ENCODE peak calls at places on chromosomes 11 and 22, in six cellular contexts. Y, F, A, P, E and N are unnamed samples.

GRCh38 chr11:20962581-20962980 is 293.2 kb downstream of the NELL1 start:
- DNase-seq in Y (no peak), F (no peak), A (no peak), P (no peak), E (no peak), N (no peak)

GRCh38 chr11:114039551-114039950 is 20.0 kb upstream of the ZBTB16 start:
- DNase-seq in Y (no peak), F (no peak), A (no peak), P (no peak), E (no peak), N (no peak)

GRCh38 chr22:46031965-46032851 is 55.2 kb upstream of the WNT7B start:
- DNase-seq in Y (no peak), F (peak), A (peak), P (peak), E (no peak), N (peak)

GRCh38 chr11:104254347-104254746 is 90.4 kb upstream of the PDGFD start:
- DNase-seq in Y (no peak), F (peak), A (peak), P (no peak), E (peak), N (no peak)

GRCh38 chr11:8365542-8365941 is 101.9 kb upstream of the LMO1 start:
- DNase-seq in Y (no peak), F (peak), A (no peak), P (no peak), E (no peak), N (no peak)

GRCh38 chr22:19762315-19763140 is 1.9 kb downstream of the TBX1 start:
- DNase-seq in Y (no peak), F (no peak), A (no peak), P (no peak), E (peak), N (no peak)

GRCh38 chr11:130718118-130718517 is 198.2 kb downstream of the SNX19 start:
- DNase-seq in Y (no peak), F (no peak), A (no peak), P (no peak), E (no peak), N (no peak)

GRCh38 chr11:71551711-71552110 is 3.5 kb downstream of the KRTAP5-9 start:
- DNase-seq in Y (no peak), F (no peak), A (no peak), P (no peak), E (peak), N (no peak)

GRCh38 chr11:6411594-6412031 is 7.3 kb downstream of the APBB1 start:
- DNase-seq in Y (no peak), F (no peak), A (no peak), P (no peak), E (no peak), N (no peak)

GRCh38 chr22:49853981-49854791 is 542 bp downstream of the ZBED4 start:
- DNase-seq in Y (no peak), F (peak), A (peak), P (peak), E (no peak), N (no peak)

GRCh38 chr22:46584081-46584903 is 35.9 kb upstream of the GRAMD4 start:
- DNase-seq in Y (no peak), F (peak), A (peak), P (peak), E (peak), N (no peak)

GRCh38 chr22:25146311-25146710 is 53.3 kb upstream of the CRYBB3 start:
- DNase-seq in Y (no peak), F (no peak), A (no peak), P (no peak), E (no peak), N (no peak)

GRCh38 chr11:116373107-116373506 is 399.7 kb downstream of the BUD13 start:
- DNase-seq in Y (no peak), F (no peak), A (no peak), P (no peak), E (no peak), N (no peak)

GRCh38 chr22:35323305-35323704 is 23.6 kb downstream of the TOM1 start:
- DNase-seq in Y (no peak), F (no peak), A (no peak), P (no peak), E (no peak), N (no peak)

GRCh38 chr22:33922268-33922667 is 2.0 kb upstream of the LARGE1 start:
- DNase-seq in Y (no peak), F (no peak), A (peak), P (peak), E (no peak), N (no peak)

GRCh38 chr11:102604875-102605274 is 20.3 kb downstream of the MMP20 start:
- DNase-seq in Y (no peak), F (no peak), A (no peak), P (no peak), E (peak), N (no peak)

GRCh38 chr11:79200398-79201070 is 240.3 kb downstream of the TENM4 start:
- DNase-seq in Y (no peak), F (no peak), A (no peak), P (no peak), E (peak), N (no peak)

GRCh38 chr11:133600876-133601275 is 68.6 kb upstream of the OPCML start:
- DNase-seq in Y (no peak), F (no peak), A (no peak), P (no peak), E (no peak), N (no peak)

GRCh38 chr11:61544466-61544865 is 35.9 kb downstream of the LRRC10B start:
- DNase-seq in Y (no peak), F (no peak), A (no peak), P (no peak), E (no peak), N (no peak)

GRCh38 chr11:61023086-61024035 is 51.9 kb downstream of the CD6 start:
- DNase-seq in Y (no peak), F (no peak), A (no peak), P (peak), E (no peak), N (no peak)

GRCh38 chr11:20723366-20723765 is 54.0 kb downstream of the NELL1 start:
- DNase-seq in Y (no peak), F (no peak), A (no peak), P (no peak), E (no peak), N (no peak)

GRCh38 chr11:69157156-69157821 is 1.6 kb downstream of the SMIM38 start:
- DNase-seq in Y (no peak), F (peak), A (peak), P (no peak), E (no peak), N (no peak)

GRCh38 chr22:24358105-24358836 is 69.1 kb upstream of the ADORA2A start:
- DNase-seq in Y (no peak), F (no peak), A (no peak), P (no peak), E (no peak), N (no peak)

GRCh38 chr11:112157274-112157766 is 6.6 kb downstream of the IL18 start:
- DNase-seq in Y (no peak), F (no peak), A (no peak), P (no peak), E (peak), N (no peak)

GRCh38 chr11:28383471-28383870 is 275.3 kb downstream of the METTL15 start:
- DNase-seq in Y (no peak), F (no peak), A (no peak), P (no peak), E (no peak), N (no peak)

GRCh38 chr22:41940853-41941765 is 5.8 kb downstream of the CENPM start:
- DNase-seq in Y (peak), F (peak), A (peak), P (peak), E (peak), N (peak)

GRCh38 chr11:45964911-45965389 is 42.5 kb downstream of the LARGE2 start:
- DNase-seq in Y (peak), F (no peak), A (no peak), P (no peak), E (peak), N (no peak)

GRCh38 chr11:46680815-46681214 is 19.6 kb downstream of the ARHGAP1 start:
- DNase-seq in Y (no peak), F (peak), A (no peak), P (no peak), E (no peak), N (no peak)

GRCh38 chr11:61728940-61729219 is 23.6 kb upstream of the MYRF start:
- DNase-seq in Y (no peak), F (no peak), A (no peak), P (no peak), E (peak), N (no peak)

GRCh38 chr11:19714387-19715363 is 2.0 kb downstream of the NAV2 start:
- DNase-seq in Y (no peak), F (peak), A (peak), P (no peak), E (peak), N (no peak)

GRCh38 chr11:501683-502287 is 5.3 kb downstream of the RNH1 start:
- DNase-seq in Y (no peak), F (no peak), A (peak), P (peak), E (no peak), N (no peak)

GRCh38 chr22:48702573-48703264 is 1125.0 kb downstream of the BRD1 start:
- DNase-seq in Y (no peak), F (peak), A (peak), P (no peak), E (no peak), N (no peak)

GRCh38 chr11:122706261-122706660 is 50.7 kb downstream of the UBASH3B start:
- DNase-seq in Y (no peak), F (no peak), A (no peak), P (no peak), E (no peak), N (no peak)

GRCh38 chr11:111910637-111911562 is 670 bp downstream of the CRYAB start:
- DNase-seq in Y (no peak), F (no peak), A (no peak), P (no peak), E (no peak), N (no peak)

GRCh38 chr22:24937114-24937513 is 9.4 kb downstream of the LHFPL7 start:
- DNase-seq in Y (no peak), F (no peak), A (no peak), P (no peak), E (peak), N (no peak)

GRCh38 chr11:127471662-127472061 is 471.1 kb upstream of the KIRREL3 start:
- DNase-seq in Y (no peak), F (no peak), A (no peak), P (no peak), E (no peak), N (no peak)

GRCh38 chr11:127474735-127475134 is 474.2 kb upstream of the KIRREL3 start:
- DNase-seq in Y (no peak), F (no peak), A (no peak), P (no peak), E (no peak), N (no peak)

GRCh38 chr11:127470485-127470884 is 469.9 kb upstream of the KIRREL3 start:
- DNase-seq in Y (no peak), F (no peak), A (no peak), P (no peak), E (no peak), N (no peak)
- TF ChIP-seq CTCF in Y (no peak), F (peak), A (peak), P (peak), E (no peak), N (no peak)

GRCh38 chr11:125202977-125203376 is 38.4 kb downstream of the PKNOX2 start:
- DNase-seq in Y (no peak), F (no peak), A (no peak), P (no peak), E (no peak), N (no peak)

GRCh38 chr11:125201525-125202121 is 37.1 kb downstream of the PKNOX2 start:
- DNase-seq in Y (no peak), F (peak), A (peak), P (no peak), E (peak), N (peak)

GRCh38 chr11:125202362-125202880 is 37.9 kb downstream of the PKNOX2 start:
- DNase-seq in Y (no peak), F (peak), A (no peak), P (no peak), E (no peak), N (no peak)

GRCh38 chr11:125200441-125200840 is 35.9 kb downstream of the PKNOX2 start:
- DNase-seq in Y (no peak), F (no peak), A (no peak), P (no peak), E (no peak), N (no peak)

GRCh38 chr11:125199915-125200314 is 35.4 kb downstream of the PKNOX2 start:
- DNase-seq in Y (no peak), F (no peak), A (no peak), P (no peak), E (no peak), N (no peak)
- TF ChIP-seq CTCF in Y (no peak), F (no peak), A (no peak), P (no peak), E (no peak), N (no peak)

GRCh38 chr11:88293931-88294330 is 43.6 kb downstream of the CTSC start:
- DNase-seq in Y (no peak), F (no peak), A (no peak), P (no peak), E (no peak), N (no peak)

GRCh38 chr11:88295028-88295427 is 42.5 kb downstream of the CTSC start:
- DNase-seq in Y (no peak), F (no peak), A (no peak), P (no peak), E (no peak), N (no peak)

GRCh38 chr11:88297320-88298263 is 39.9 kb downstream of the CTSC start:
- DNase-seq in Y (no peak), F (no peak), A (no peak), P (no peak), E (no peak), N (no peak)

GRCh38 chr11:88288560-88288959 is 49.0 kb downstream of the CTSC start:
- DNase-seq in Y (no peak), F (no peak), A (no peak), P (no peak), E (peak), N (no peak)

DNA sequence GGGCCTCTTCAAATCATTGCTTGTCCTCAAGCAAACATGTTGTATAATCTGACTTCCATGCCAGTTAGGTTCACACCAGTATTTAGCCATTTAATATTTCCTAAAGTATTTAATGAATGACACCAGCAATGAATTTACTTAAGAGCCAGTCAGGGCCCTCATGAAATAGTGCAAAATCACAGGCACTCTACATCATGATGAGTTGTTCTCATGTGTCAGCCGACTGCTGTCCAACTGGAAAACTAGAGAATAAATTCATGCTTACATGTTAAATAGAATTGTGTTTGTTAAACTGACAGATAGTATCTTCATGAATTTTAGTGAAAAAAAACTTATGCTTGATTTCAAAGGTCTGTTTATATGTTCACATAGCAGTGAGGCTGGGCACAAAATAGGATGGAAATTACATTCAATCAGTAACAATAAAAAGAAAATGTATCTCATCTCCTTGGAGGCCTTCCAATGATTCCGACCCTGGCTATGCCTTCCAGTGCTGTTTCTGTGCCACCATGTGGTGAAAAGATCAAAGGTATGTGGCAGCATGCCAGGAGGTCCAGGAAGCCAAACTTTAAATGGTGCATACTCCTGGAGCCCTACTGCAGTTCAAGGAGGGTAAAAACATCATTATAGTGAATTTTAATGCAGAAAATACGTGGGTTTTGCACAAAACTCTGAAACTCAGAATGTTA is 45.2 kb downstream of the CTSC start:
- DNase-seq in Y (no peak), F (no peak), A (peak), P (no peak), E (peak), N (no peak)
- TF ChIP-seq CTCF in Y (no peak), F (no peak), A (no peak), P (peak), E (no peak), N (no peak)

GRCh38 chr11:65871811-65872548 is 620 bp downstream of the EFEMP2 start:
- DNase-seq in Y (no peak), F (peak), A (peak), P (peak), E (no peak), N (no peak)
- TF ChIP-seq CTCF in Y (no peak), F (no peak), A (no peak), P (no peak), E (peak), N (no peak)

GRCh38 chr11:3807856-3808845 is at the start of gene PGAP2:
- DNase-seq in Y (peak), F (peak), A (peak), P (peak), E (peak), N (peak)
- TF ChIP-seq CTCF in Y (peak), F (peak), A (peak), P (peak), E (peak), N (peak)

GRCh38 chr22:26975865-26976264 is 318.5 kb downstream of the MIAT start:
- DNase-seq in Y (no peak), F (no peak), A (no peak), P (no peak), E (no peak), N (no peak)
- TF ChIP-seq CTCF in Y (no peak), F (no peak), A (no peak), P (no peak), E (no peak), N (no peak)

DNA sequence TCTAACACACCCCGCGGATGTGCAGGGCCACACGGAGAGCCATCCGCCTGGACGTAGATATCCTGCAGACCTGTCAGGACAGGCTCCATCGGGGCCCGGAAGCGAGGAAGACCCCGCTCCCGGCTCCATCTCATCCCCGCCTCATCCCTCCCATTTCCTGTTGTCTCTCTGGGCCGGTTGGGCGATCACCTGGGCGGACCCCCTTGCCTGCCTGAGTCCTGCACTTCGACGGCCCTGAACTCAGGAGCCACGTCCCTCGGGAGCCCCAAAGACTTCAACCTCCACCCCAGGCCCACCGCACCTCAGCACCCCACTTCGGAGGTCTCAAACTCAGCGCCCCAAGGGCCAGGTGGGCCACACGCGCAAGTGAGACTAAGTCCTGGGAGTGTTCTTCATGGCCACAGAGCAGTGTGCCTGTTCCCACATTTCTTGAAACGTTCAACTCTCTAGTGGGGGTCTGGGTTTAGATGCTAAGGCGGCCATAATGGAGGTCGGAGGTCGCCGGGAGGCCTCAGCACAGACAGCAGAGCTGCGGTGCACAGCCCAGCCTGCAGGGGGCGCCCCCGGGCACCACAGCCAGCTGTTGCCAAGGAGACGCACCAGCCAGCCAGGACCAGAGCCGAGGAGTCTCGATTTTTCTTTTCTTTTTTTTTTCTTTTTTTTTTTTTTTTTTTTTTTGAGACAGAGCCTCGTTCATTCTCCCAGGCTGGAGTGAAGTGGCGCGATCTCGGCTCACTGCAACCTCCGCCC is 26.0 kb upstream of the FADD start:
- DNase-seq in Y (peak), F (no peak), A (no peak), P (no peak), E (no peak), N (no peak)
- TF ChIP-seq CTCF in Y (peak), F (peak), A (peak), P (peak), E (peak), N (no peak)

GRCh38 chr22:17201285-17201945 is 17.8 kb downstream of the ADA2 start:
- DNase-seq in Y (no peak), F (no peak), A (no peak), P (no peak), E (no peak), N (no peak)
- TF ChIP-seq CTCF in Y (no peak), F (peak), A (peak), P (peak), E (no peak), N (no peak)

DNA sequence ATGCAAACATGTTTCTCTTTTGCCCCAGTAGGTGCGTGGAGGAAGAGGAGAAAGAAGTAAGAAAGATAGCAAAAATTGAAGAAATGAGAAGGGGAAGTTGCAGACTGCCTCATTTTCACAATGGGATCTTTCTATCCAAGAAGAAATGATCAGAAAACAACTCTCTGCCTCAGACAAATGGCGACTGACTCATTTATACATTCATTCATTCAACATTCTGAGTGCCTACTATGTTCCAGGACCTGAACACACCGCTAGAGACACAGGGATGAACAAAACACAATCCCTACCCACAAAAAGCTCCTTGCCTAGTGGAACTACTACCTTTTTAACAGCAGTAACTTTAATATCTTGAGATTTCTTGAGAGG is 334 bp downstream of the HPS5 start:
- DNase-seq in Y (no peak), F (no peak), A (no peak), P (no peak), E (no peak), N (no peak)
- TF ChIP-seq CTCF in Y (no peak), F (no peak), A (no peak), P (peak), E (no peak), N (no peak)

GRCh38 chr11:32386770-32387377 is 48.5 kb downstream of the WT1 start:
- DNase-seq in Y (no peak), F (no peak), A (no peak), P (no peak), E (no peak), N (no peak)

GRCh38 chr11:32388871-32389770 is 46.2 kb downstream of the WT1 start:
- DNase-seq in Y (no peak), F (no peak), A (no peak), P (no peak), E (no peak), N (no peak)

GRCh38 chr11:32382339-32383049 is 52.8 kb downstream of the WT1 start:
- DNase-seq in Y (no peak), F (no peak), A (no peak), P (no peak), E (peak), N (no peak)

GRCh38 chr11:32390712-32391111 is 44.6 kb downstream of the WT1 start:
- DNase-seq in Y (no peak), F (no peak), A (no peak), P (no peak), E (no peak), N (no peak)

GRCh38 chr11:32385998-32386397 is 49.3 kb downstream of the WT1 start:
- DNase-seq in Y (no peak), F (no peak), A (no peak), P (no peak), E (peak), N (no peak)
- TF ChIP-seq CTCF in Y (no peak), F (no peak), A (no peak), P (no peak), E (peak), N (no peak)